ENCODE peak calls at places on chromosomes 7 and 10, in eight cellular contexts. D, T, F, Z, M, W, K and Q are unnamed samples.
A peak's percentile ranks its signal among the peaks of the same experiment; 100 is the strongest.

GRCh38 chr10:59342723-59343122 is 19.6 kb downstream of the FAM13C start:
- DNase-seq in D (no peak), T (no peak), F (no peak), Z (no peak), M (no peak), W (no peak), K (no peak), Q (no peak)

GRCh38 chr10:59880976-59881510 is 25.3 kb downstream of the CCDC6 start:
- DNase-seq in D (no peak), T (no peak), F (no peak), Z (no peak), M (no peak), W (no peak), K (no peak), Q (no peak)

GRCh38 chr7:138338361-138338760 is 121.7 kb upstream of the TRIM24 start:
- DNase-seq in D (no peak), T (peak; percentile 15), F (peak; percentile 95), Z (no peak), M (peak; percentile 25), W (no peak), K (no peak), Q (peak; percentile 27)

GRCh38 chr7:38160003-38160571 is 18.0 kb upstream of the STARD3NL start:
- DNase-seq in D (peak; percentile 27), T (no peak), F (no peak), Z (peak; percentile 49), M (no peak), W (no peak), K (no peak), Q (no peak)

GRCh38 chr10:131273476-131273875 is 38.0 kb downstream of the TCERG1L start:
- DNase-seq in D (no peak), T (no peak), F (no peak), Z (no peak), M (no peak), W (no peak), K (no peak), Q (no peak)

GRCh38 chr7:117759950-117760640 is 113.1 kb downstream of the CTTNBP2 start:
- DNase-seq in D (no peak), T (no peak), F (no peak), Z (no peak), M (peak; percentile 87), W (no peak), K (peak; percentile 38), Q (peak; percentile 10)

GRCh38 chr10:111072232-111072631 is 4.6 kb upstream of the ADRA2A start:
- DNase-seq in D (no peak), T (no peak), F (no peak), Z (no peak), M (no peak), W (no peak), K (no peak), Q (no peak)

GRCh38 chr7:102935450-102936110 is 22.8 kb downstream of the LRRC17 start:
- DNase-seq in D (no peak), T (no peak), F (peak; percentile 74), Z (no peak), M (peak; percentile 83), W (no peak), K (no peak), Q (no peak)

GRCh38 chr10:71547841-71548493 is 151.2 kb downstream of the CDH23 start:
- DNase-seq in D (no peak), T (peak; percentile 68), F (peak; percentile 85), Z (peak; percentile 66), M (peak; percentile 63), W (peak; percentile 2), K (no peak), Q (peak; percentile 81)

GRCh38 chr7:16743207-16743606 is 10.3 kb upstream of the TSPAN13 start:
- DNase-seq in D (no peak), T (no peak), F (peak; percentile 54), Z (no peak), M (peak; percentile 31), W (no peak), K (peak; percentile 10), Q (no peak)

GRCh38 chr10:42952358-42952757 is 124.5 kb upstream of the RET start:
- DNase-seq in D (no peak), T (peak; percentile 19), F (no peak), Z (peak; percentile 61), M (no peak), W (no peak), K (no peak), Q (no peak)

GRCh38 chr7:107816053-107816566 is 13.1 kb upstream of the SLC26A3 start:
- DNase-seq in D (no peak), T (no peak), F (peak; percentile 56), Z (no peak), M (peak; percentile 44), W (no peak), K (no peak), Q (peak; percentile 10)

GRCh38 chr10:32253300-32253699 is 93.7 kb downstream of the EPC1 start:
- DNase-seq in D (peak; percentile 60), T (no peak), F (no peak), Z (peak; percentile 67), M (no peak), W (no peak), K (no peak), Q (no peak)

GRCh38 chr10:31372439-31372838 is 53.4 kb downstream of the ZEB1 start:
- DNase-seq in D (no peak), T (no peak), F (no peak), Z (no peak), M (no peak), W (no peak), K (no peak), Q (no peak)

GRCh38 chr7:141441837-141442627 is 109.2 kb upstream of the AGK start:
- DNase-seq in D (no peak), T (no peak), F (no peak), Z (no peak), M (no peak), W (no peak), K (no peak), Q (no peak)

GRCh38 chr10:14820010-14820774 is 17.6 kb downstream of the CDNF start:
- DNase-seq in D (no peak), T (no peak), F (peak; percentile 86), Z (peak; percentile 61), M (peak; percentile 95), W (peak; percentile 59), K (peak; percentile 83), Q (peak; percentile 75)

GRCh38 chr7:21429786-21430574 is 2.1 kb downstream of the SP4 start:
- DNase-seq in D (no peak), T (no peak), F (no peak), Z (no peak), M (no peak), W (no peak), K (no peak), Q (no peak)

GRCh38 chr7:30115709-30116297 is 19.0 kb upstream of the MTURN start:
- DNase-seq in D (no peak), T (no peak), F (no peak), Z (no peak), M (no peak), W (no peak), K (no peak), Q (no peak)

GRCh38 chr10:21687197-21687993 is 153.4 kb downstream of the MLLT10 start:
- DNase-seq in D (no peak), T (no peak), F (peak; percentile 39), Z (no peak), M (peak; percentile 70), W (no peak), K (no peak), Q (no peak)

GRCh38 chr10:43225004-43225786 is 41.7 kb downstream of the RASGEF1A start:
- DNase-seq in D (peak; percentile 2), T (no peak), F (no peak), Z (no peak), M (no peak), W (no peak), K (no peak), Q (no peak)

GRCh38 chr10:10418397-10418796 is 599.3 kb upstream of the CELF2 start:
- DNase-seq in D (no peak), T (no peak), F (no peak), Z (no peak), M (no peak), W (no peak), K (no peak), Q (no peak)

GRCh38 chr7:50556247-50556976 is 8.8 kb downstream of the DDC start:
- DNase-seq in D (peak; percentile 60), T (no peak), F (peak; percentile 69), Z (peak; percentile 18), M (peak; percentile 13), W (no peak), K (no peak), Q (no peak)
- H3K4me3 ChIP-seq in D (no peak overlapping the region), T (no peak overlapping the region), F (no peak overlapping the region), Z (no peak overlapping the region), M (no peak overlapping the region), W (no peak overlapping the region), K (no peak overlapping the region), Q (no peak overlapping the region)

GRCh38 chr7:91869661-91870060 is 10.8 kb downstream of the MTERF1 start:
- DNase-seq in D (no peak), T (no peak), F (no peak), Z (no peak), M (peak; percentile 23), W (no peak), K (no peak), Q (no peak)
- TF ChIP-seq CTCF in D (no peak), T (no peak), F (no peak), Z (no peak), M (peak; percentile 30), W (no peak), K (no peak), Q (no peak)

DNA sequence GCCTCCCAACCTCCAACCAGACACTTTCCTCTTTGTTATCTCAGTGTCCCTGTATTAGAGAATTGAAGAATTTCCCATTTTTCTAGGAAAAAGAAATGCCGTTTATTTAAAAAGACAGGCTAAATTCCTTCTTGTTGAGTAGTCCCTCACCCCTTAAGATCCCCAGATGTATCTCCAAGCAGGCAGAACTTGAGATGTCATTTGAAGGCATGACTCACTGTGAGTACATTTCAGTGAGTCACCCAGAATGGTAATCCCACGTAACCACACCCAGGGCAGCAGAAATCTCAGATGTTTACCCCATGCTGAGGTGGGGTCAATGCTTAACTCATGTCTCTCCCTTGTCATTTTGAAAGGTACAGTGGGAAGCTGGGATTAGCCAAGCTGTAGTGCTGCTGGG is 4.4 kb downstream of the ZNF655 start:
- DNase-seq in D (peak; percentile 25), T (no peak), F (peak; percentile 96), Z (peak; percentile 83), M (peak; percentile 98), W (peak; percentile 97), K (peak; percentile 96), Q (peak; percentile 98)
- H3K4me3 ChIP-seq in D (no peak overlapping the region), T (no peak overlapping the region), F (no peak overlapping the region), Z (no peak overlapping the region), M (no peak overlapping the region), W (no peak overlapping the region), K (peak overlapping the region; percentile 20), Q (no peak overlapping the region)

DNA sequence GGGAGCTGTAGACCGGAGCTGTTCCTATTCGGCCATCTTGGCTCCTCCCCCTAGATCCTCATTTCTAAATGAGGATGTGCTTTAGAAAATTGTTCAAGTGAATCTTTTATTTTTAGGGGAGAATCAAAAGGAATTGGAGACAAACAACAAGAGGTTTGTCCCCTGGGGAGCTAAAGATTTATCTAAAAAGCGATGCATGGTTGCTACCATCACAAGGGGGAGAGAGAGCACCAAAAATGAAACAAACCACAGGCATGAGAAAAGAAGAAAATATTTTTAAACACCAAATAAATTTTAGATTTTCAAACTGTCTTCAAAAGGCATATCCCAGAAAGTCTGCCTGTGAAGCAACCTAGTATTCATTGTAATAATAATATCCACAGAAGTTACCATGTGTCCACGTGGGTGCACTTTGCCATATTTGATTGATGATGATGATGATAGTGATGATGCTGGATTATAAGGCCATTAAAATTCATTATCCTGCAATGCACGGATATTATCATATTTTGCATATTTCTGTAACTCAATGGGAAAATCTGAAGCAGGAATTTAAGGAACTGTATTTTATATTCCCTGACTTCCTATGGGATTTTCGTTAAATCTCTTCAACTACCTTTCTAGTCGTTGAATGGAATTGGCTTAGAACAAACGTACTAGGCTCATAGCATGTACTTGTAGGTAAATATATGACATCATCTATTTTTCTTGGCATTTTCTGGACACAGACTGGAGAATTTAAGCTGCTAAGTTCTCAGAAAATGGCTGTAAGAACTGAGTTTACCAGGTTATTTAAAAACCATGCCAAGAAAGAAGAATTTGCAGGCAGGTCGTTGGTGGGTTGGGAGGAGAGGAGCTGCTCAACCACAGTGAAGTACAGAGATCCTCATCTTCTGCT is 171.6 kb downstream of the WDR37 start:
- DNase-seq in D (no peak), T (no peak), F (no peak), Z (no peak), M (no peak), W (no peak), K (no peak), Q (no peak)
- TF ChIP-seq CTCF in D (no peak), T (no peak), F (no peak), Z (peak; percentile 31), M (no peak), W (no peak), K (no peak), Q (no peak)